ENCODE peak calls at places on chromosomes 16 and 17, in eight cellular contexts. U, M, N, J, C, Q, S and W are unnamed samples.

GRCh38 chr16:58497935-58498334 is 2.0 kb upstream of the NDRG4 start:
- DNase-seq in U (no peak), M (no peak), N (no peak), J (no peak), C (peak; percentile 12), Q (no peak), S (no peak), W (no peak)

GRCh38 chr16:23131841-23132576 is 17.2 kb downstream of the USP31 start:
- DNase-seq in U (no peak), M (no peak), N (no peak), J (no peak), C (no peak), Q (no peak), S (no peak), W (no peak)

GRCh38 chr17:66932295-66932694 is 32.2 kb upstream of the CACNG4 start:
- DNase-seq in U (no peak), M (no peak), N (no peak), J (no peak), C (no peak), Q (no peak), S (no peak), W (no peak)

GRCh38 chr17:80770881-80771611 is 220.6 kb upstream of the CHMP6 start:
- DNase-seq in U (no peak), M (no peak), N (no peak), J (no peak), C (no peak), Q (no peak), S (no peak), W (no peak)

GRCh38 chr17:55527520-55528118 is 16.4 kb upstream of the SMIM36 start:
- DNase-seq in U (no peak), M (peak; percentile 79), N (no peak), J (peak; percentile 38), C (no peak), Q (peak; percentile 76), S (peak; percentile 71), W (peak; percentile 24)

GRCh38 chr16:16120382-16121184 is 102.7 kb downstream of the ABCC6 start:
- DNase-seq in U (peak; percentile 56), M (no peak), N (no peak), J (no peak), C (no peak), Q (no peak), S (no peak), W (no peak)

GRCh38 chr16:25012525-25012991 is 2.6 kb downstream of the ARHGAP17 start:
- DNase-seq in U (no peak), M (no peak), N (no peak), J (no peak), C (no peak), Q (no peak), S (peak; percentile 49), W (no peak)

GRCh38 chr17:29190039-29190438 is 9.8 kb upstream of the MYO18A start:
- DNase-seq in U (no peak), M (no peak), N (no peak), J (no peak), C (no peak), Q (no peak), S (no peak), W (no peak)

GRCh38 chr16:65621640-65622039 is 499.8 kb upstream of the CDH11 start:
- DNase-seq in U (no peak), M (no peak), N (no peak), J (no peak), C (no peak), Q (no peak), S (no peak), W (no peak)

GRCh38 chr17:29709861-29710849 is 87.4 kb upstream of the CORO6 start:
- DNase-seq in U (no peak), M (no peak), N (no peak), J (no peak), C (no peak), Q (no peak), S (no peak), W (no peak)

GRCh38 chr17:29125651-29126050 is 54.5 kb downstream of the MYO18A start:
- DNase-seq in U (no peak), M (no peak), N (no peak), J (no peak), C (no peak), Q (no peak), S (no peak), W (no peak)

GRCh38 chr16:48903054-48903453 is 293.1 kb upstream of the N4BP1 start:
- DNase-seq in U (no peak), M (no peak), N (no peak), J (no peak), C (no peak), Q (peak; percentile 46), S (no peak), W (no peak)

GRCh38 chr16:48904333-48904732 is 294.4 kb upstream of the N4BP1 start:
- DNase-seq in U (no peak), M (no peak), N (no peak), J (no peak), C (no peak), Q (no peak), S (no peak), W (no peak)

GRCh38 chr16:48899500-48899899 is 289.5 kb upstream of the N4BP1 start:
- DNase-seq in U (no peak), M (no peak), N (no peak), J (no peak), C (no peak), Q (no peak), S (no peak), W (no peak)

GRCh38 chr16:48905632-48906031 is 295.7 kb upstream of the N4BP1 start:
- DNase-seq in U (no peak), M (no peak), N (no peak), J (no peak), C (no peak), Q (no peak), S (no peak), W (no peak)

GRCh38 chr16:48901712-48902374 is 291.9 kb upstream of the N4BP1 start:
- DNase-seq in U (no peak), M (no peak), N (no peak), J (no peak), C (no peak), Q (peak; percentile 30), S (no peak), W (no peak)
- H3K4me1 ChIP-seq in U (no peaks in the 10 kb centered on the region), M (no peaks in the 10 kb centered on the region), N (no peaks in the 10 kb centered on the region), J (no peaks in the 10 kb centered on the region), C (no peaks in the 10 kb centered on the region), Q (peaks cover 27% of the 10 kb centered on the region), S (no peaks in the 10 kb centered on the region), W (no peaks in the 10 kb centered on the region)

DNA sequence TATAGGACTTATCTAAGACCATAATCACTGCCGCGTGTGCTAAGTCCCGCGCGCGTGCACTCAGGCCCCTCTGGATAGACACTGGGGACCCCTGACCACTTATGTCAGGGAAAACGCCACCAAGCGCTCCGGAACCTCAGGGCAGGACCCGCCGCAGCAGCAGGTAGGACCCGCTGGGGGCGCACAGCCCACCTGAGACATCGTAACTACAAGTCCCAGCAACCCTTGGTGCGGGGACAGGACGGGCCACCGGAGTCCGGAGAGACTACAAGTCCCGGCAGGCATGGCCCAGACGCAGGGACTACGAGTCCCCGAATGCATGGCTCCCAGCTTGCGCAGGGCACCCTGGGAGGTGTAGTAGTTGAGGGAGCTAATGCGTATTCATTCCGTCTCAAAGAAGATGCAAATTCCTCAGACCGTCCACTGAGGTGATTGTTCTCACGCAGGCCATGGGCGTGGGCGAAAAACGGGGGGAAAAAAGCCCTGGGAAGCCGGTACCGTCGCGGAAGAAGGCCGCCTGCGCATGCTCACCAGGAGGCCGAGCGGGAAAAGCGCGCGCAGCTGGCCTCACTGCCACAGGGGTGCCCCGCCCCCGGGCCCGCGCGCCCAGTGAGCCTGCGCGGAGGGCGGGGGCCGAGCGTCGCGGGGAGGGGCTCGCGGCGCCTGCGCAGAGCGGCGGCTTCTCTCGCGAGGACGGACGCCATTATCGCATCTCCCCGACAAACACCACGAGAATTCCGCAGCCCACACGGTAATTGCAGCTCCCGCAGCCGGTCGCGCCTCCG is at the start of gene BANP:
- DNase-seq in U (peak; percentile 98), M (peak; percentile 99), N (peak; percentile 96), J (peak; percentile 96), C (peak; percentile 97), Q (peak; percentile 100), S (peak; percentile 100), W (peak; percentile 99)
- TF ChIP-seq CTCF in U (no peak), M (peak; percentile 48), N (peak; percentile 48), J (peak; percentile 43), C (peak; percentile 71), Q (peak; percentile 60), S (peak; percentile 14), W (peak; percentile 55)

DNA sequence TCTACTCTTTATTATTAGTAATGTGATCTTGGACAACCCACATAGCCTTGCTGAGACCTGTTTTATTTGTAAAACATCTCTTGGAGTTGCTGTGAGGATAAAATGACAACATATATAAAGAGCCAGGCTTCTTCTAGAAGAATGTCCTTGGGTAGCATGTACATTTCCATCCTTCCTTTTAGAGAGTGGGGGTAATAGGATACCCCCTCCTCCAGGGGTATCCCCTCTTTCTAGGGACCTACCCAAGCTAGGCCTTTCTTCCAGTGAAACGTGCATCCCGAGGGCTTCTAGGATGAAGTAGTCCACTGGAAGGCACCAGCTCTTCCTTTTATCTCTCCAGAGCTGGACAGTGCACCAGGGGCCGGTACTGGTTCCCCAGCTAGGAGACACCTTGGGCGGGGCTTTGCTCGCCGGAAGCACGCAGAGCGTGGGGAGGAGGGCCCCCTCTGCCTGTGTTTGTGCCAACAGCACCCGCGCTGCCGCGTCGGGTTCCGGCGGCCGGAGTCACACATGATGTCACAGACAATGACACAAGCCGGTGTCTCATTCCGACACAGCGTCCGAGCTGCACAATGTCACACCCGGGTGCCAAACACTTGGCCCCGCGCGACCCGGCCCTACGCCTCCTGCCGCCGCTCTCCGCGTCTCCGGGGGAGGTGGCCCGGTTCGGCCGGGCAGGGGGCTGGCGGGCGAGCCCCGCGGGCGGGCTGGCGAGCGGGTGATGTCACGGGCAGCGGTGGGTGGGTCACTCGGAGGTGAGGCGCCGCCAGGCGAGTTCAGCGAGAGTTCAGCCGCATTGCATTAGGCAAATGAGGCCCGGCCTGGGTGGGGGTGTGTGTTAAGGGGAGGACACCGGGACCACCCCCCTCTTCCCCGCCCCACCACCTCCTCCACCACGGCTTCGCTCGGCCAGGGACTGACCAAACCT is 23.4 kb downstream of the GJD3 start:
- DNase-seq in U (peak; percentile 90), M (no peak), N (peak; percentile 70), J (peak; percentile 87), C (peak; percentile 81), Q (peak; percentile 85), S (peak; percentile 93), W (peak; percentile 97)
- H3K4me1 ChIP-seq in U (peaks cover 88% of the 10 kb centered on the region), M (peaks cover 23% of the 10 kb centered on the region), N (peaks cover 99% of the 10 kb centered on the region), J (peaks cover 16% of the 10 kb centered on the region), C (peaks cover 54% of the 10 kb centered on the region), Q (peaks cover 49% of the 10 kb centered on the region), S (peaks cover 54% of the 10 kb centered on the region), W (peaks cover 86% of the 10 kb centered on the region)

DNA sequence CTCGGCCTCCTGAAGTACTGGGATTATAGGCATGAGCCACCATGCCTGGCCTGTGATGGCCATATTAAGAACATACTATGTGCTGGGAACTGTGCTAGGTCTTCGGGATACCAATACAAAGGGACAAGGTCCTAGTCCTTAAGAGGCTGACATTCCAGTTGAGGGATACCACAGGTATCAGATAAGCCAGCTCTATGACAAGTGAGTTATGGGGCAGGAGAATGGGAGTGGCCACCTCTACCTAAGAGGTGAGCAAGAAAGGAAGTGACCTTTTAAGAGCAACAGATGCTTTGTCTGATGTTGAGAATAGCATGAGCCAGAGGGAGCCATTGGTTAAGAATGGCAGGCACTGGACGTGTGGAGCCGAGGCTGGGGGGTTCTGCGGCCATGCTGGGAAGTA is 27.0 kb downstream of the ADORA2B start:
- DNase-seq in U (no peak), M (no peak), N (no peak), J (no peak), C (no peak), Q (no peak), S (no peak), W (no peak)
- TF ChIP-seq CTCF in U (no peak), M (no peak), N (no peak), J (no peak), C (no peak), Q (no peak), S (no peak), W (no peak)